ENCODE peak calls at places on chromosomes 13 and 19, in five cellular contexts. One of them, this sample, is unnamed.

GRCh38 chr13:40983269-40983668 is 35.8 kb downstream of the ELF1 start:
- DNase-seq in AG04450: no peak
- DNase-seq in amygdala: no peak
- DNase-seq in activated CD4-positive, alpha-beta T cell treated with anti-CD3 and anti-CD28 coated beads, Interleukin-2, amount 50 U/mL, for 1 hour: no peak
- DNase-seq in heart right ventricle: no peak
- DNase-seq in this sample: no peak

GRCh38 chr19:8221161-8221560 is 12.0 kb downstream of the CERS4 start:
- DNase-seq in amygdala: peak; percentile 62
- DNase-seq in activated CD4-positive, alpha-beta T cell treated with anti-CD3 and anti-CD28 coated beads, Interleukin-2, amount 50 U/mL, for 1 hour: no peak
- DNase-seq in heart right ventricle: no peak
- DNase-seq in AG04450: no peak
- DNase-seq in this sample: no peak

GRCh38 chr13:103283451-103283820 is 217.2 kb upstream of the SLC10A2 start:
- DNase-seq in AG04450: no peak
- DNase-seq in amygdala: no peak
- DNase-seq in activated CD4-positive, alpha-beta T cell treated with anti-CD3 and anti-CD28 coated beads, Interleukin-2, amount 50 U/mL, for 1 hour: no peak
- DNase-seq in heart right ventricle: no peak
- DNase-seq in this sample: no peak

GRCh38 chr19:16210168-16210567 is 12.5 kb downstream of the AP1M1 start:
- DNase-seq in AG04450: no peak
- DNase-seq in activated CD4-positive, alpha-beta T cell treated with anti-CD3 and anti-CD28 coated beads, Interleukin-2, amount 50 U/mL, for 1 hour: no peak
- DNase-seq in amygdala: no peak
- DNase-seq in heart right ventricle: no peak
- DNase-seq in this sample: no peak

GRCh38 chr13:75299913-75300862 is 181.8 kb downstream of the TBC1D4 start:
- DNase-seq in activated CD4-positive, alpha-beta T cell treated with anti-CD3 and anti-CD28 coated beads, Interleukin-2, amount 50 U/mL, for 1 hour: no peak
- DNase-seq in AG04450: no peak
- DNase-seq in heart right ventricle: no peak
- DNase-seq in amygdala: no peak
- DNase-seq in this sample: peak; percentile 26

GRCh38 chr19:45558399-45558878 is 26.2 kb downstream of the OPA3 start:
- DNase-seq in heart right ventricle: no peak
- DNase-seq in amygdala: peak; percentile 53
- DNase-seq in AG04450: no peak
- DNase-seq in activated CD4-positive, alpha-beta T cell treated with anti-CD3 and anti-CD28 coated beads, Interleukin-2, amount 50 U/mL, for 1 hour: peak; percentile 66
- DNase-seq in this sample: no peak

GRCh38 chr19:2476451-2477140 is 669 bp downstream of the GADD45B start:
- DNase-seq in amygdala: peak; percentile 35
- DNase-seq in activated CD4-positive, alpha-beta T cell treated with anti-CD3 and anti-CD28 coated beads, Interleukin-2, amount 50 U/mL, for 1 hour: peak; percentile 58
- DNase-seq in heart right ventricle: peak; percentile 50
- DNase-seq in AG04450: no peak
- DNase-seq in this sample: no peak

GRCh38 chr19:1251503-1252220 is 3.3 kb downstream of the MIDN start:
- DNase-seq in AG04450: no peak
- DNase-seq in heart right ventricle: peak; percentile 84
- DNase-seq in amygdala: peak; percentile 66
- DNase-seq in activated CD4-positive, alpha-beta T cell treated with anti-CD3 and anti-CD28 coated beads, Interleukin-2, amount 50 U/mL, for 1 hour: peak; percentile 60
- DNase-seq in this sample: no peak

GRCh38 chr19:21680026-21680425 is 87.4 kb downstream of the ZNF100 start:
- DNase-seq in amygdala: no peak
- DNase-seq in activated CD4-positive, alpha-beta T cell treated with anti-CD3 and anti-CD28 coated beads, Interleukin-2, amount 50 U/mL, for 1 hour: no peak
- DNase-seq in heart right ventricle: no peak
- DNase-seq in AG04450: no peak
- DNase-seq in this sample: no peak

GRCh38 chr13:25677956-25678355 is 306.2 kb downstream of the ATP8A2 start:
- DNase-seq in heart right ventricle: no peak
- DNase-seq in AG04450: no peak
- DNase-seq in activated CD4-positive, alpha-beta T cell treated with anti-CD3 and anti-CD28 coated beads, Interleukin-2, amount 50 U/mL, for 1 hour: no peak
- DNase-seq in amygdala: no peak
- DNase-seq in this sample: no peak

GRCh38 chr19:40503300-40503699 is 36.5 kb downstream of the SPTBN4 start:
- DNase-seq in activated CD4-positive, alpha-beta T cell treated with anti-CD3 and anti-CD28 coated beads, Interleukin-2, amount 50 U/mL, for 1 hour: no peak
- DNase-seq in AG04450: no peak
- DNase-seq in amygdala: peak; percentile 47
- DNase-seq in heart right ventricle: no peak
- DNase-seq in this sample: no peak

GRCh38 chr19:16017138-16017490 is 59.2 kb upstream of the TPM4 start:
- DNase-seq in amygdala: no peak
- DNase-seq in AG04450: no peak
- DNase-seq in activated CD4-positive, alpha-beta T cell treated with anti-CD3 and anti-CD28 coated beads, Interleukin-2, amount 50 U/mL, for 1 hour: no peak
- DNase-seq in heart right ventricle: no peak
- DNase-seq in this sample: no peak

GRCh38 chr13:71408416-71408815 is 458.6 kb downstream of the DACH1 start:
- DNase-seq in amygdala: no peak
- DNase-seq in AG04450: no peak
- DNase-seq in heart right ventricle: no peak
- DNase-seq in activated CD4-positive, alpha-beta T cell treated with anti-CD3 and anti-CD28 coated beads, Interleukin-2, amount 50 U/mL, for 1 hour: no peak
- DNase-seq in this sample: no peak

GRCh38 chr19:33383722-33384292 is 10.3 kb downstream of the CEBPG start:
- DNase-seq in activated CD4-positive, alpha-beta T cell treated with anti-CD3 and anti-CD28 coated beads, Interleukin-2, amount 50 U/mL, for 1 hour: no peak
- DNase-seq in AG04450: no peak
- DNase-seq in heart right ventricle: no peak
- DNase-seq in amygdala: no peak
- DNase-seq in this sample: no peak

GRCh38 chr19:45363861-45364459 is 6.4 kb downstream of the ERCC2 start:
- DNase-seq in amygdala: no peak
- DNase-seq in heart right ventricle: no peak
- DNase-seq in activated CD4-positive, alpha-beta T cell treated with anti-CD3 and anti-CD28 coated beads, Interleukin-2, amount 50 U/mL, for 1 hour: no peak
- DNase-seq in AG04450: no peak
- DNase-seq in this sample: no peak

GRCh38 chr13:97246596-97246995 is 24.5 kb downstream of the MBNL2 start:
- DNase-seq in AG04450: no peak
- DNase-seq in amygdala: no peak
- DNase-seq in heart right ventricle: no peak
- DNase-seq in activated CD4-positive, alpha-beta T cell treated with anti-CD3 and anti-CD28 coated beads, Interleukin-2, amount 50 U/mL, for 1 hour: no peak
- DNase-seq in this sample: no peak

GRCh38 chr19:51799998-51800848 is 5.3 kb downstream of the FPR3 start:
- DNase-seq in activated CD4-positive, alpha-beta T cell treated with anti-CD3 and anti-CD28 coated beads, Interleukin-2, amount 50 U/mL, for 1 hour: no peak
- DNase-seq in heart right ventricle: peak; percentile 69
- DNase-seq in amygdala: no peak
- DNase-seq in AG04450: no peak
- DNase-seq in this sample: peak; percentile 36

GRCh38 chr13:94987869-94988268 is 275.5 kb upstream of the SOX21 start:
- DNase-seq in activated CD4-positive, alpha-beta T cell treated with anti-CD3 and anti-CD28 coated beads, Interleukin-2, amount 50 U/mL, for 1 hour: no peak
- DNase-seq in AG04450: no peak
- DNase-seq in amygdala: no peak
- DNase-seq in heart right ventricle: no peak
- DNase-seq in this sample: no peak

GRCh38 chr19:41877916-41878905 is 1.1 kb downstream of the CD79A start:
- DNase-seq in activated CD4-positive, alpha-beta T cell treated with anti-CD3 and anti-CD28 coated beads, Interleukin-2, amount 50 U/mL, for 1 hour: no peak
- DNase-seq in amygdala: no peak
- DNase-seq in heart right ventricle: no peak
- DNase-seq in AG04450: no peak
- DNase-seq in this sample: no peak

GRCh38 chr13:30113983-30114491 is 193.3 kb downstream of the KATNAL1 start:
- DNase-seq in amygdala: no peak
- DNase-seq in AG04450: no peak
- DNase-seq in activated CD4-positive, alpha-beta T cell treated with anti-CD3 and anti-CD28 coated beads, Interleukin-2, amount 50 U/mL, for 1 hour: no peak
- DNase-seq in heart right ventricle: no peak
- DNase-seq in this sample: no peak

GRCh38 chr19:17966497-17967257 is at the start of gene KCNN1:
- DNase-seq in activated CD4-positive, alpha-beta T cell treated with anti-CD3 and anti-CD28 coated beads, Interleukin-2, amount 50 U/mL, for 1 hour: no peak
- DNase-seq in heart right ventricle: no peak
- DNase-seq in AG04450: no peak
- DNase-seq in amygdala: peak; percentile 19
- DNase-seq in this sample: no peak

GRCh38 chr19:41395355-41395754 is 1.8 kb downstream of the EXOSC5 start:
- DNase-seq in activated CD4-positive, alpha-beta T cell treated with anti-CD3 and anti-CD28 coated beads, Interleukin-2, amount 50 U/mL, for 1 hour: no peak
- DNase-seq in amygdala: no peak
- DNase-seq in heart right ventricle: no peak
- DNase-seq in AG04450: no peak
- DNase-seq in this sample: no peak

GRCh38 chr13:72062566-72062965 is 195.6 kb upstream of the DACH1 start:
- DNase-seq in activated CD4-positive, alpha-beta T cell treated with anti-CD3 and anti-CD28 coated beads, Interleukin-2, amount 50 U/mL, for 1 hour: no peak
- DNase-seq in heart right ventricle: peak; percentile 9
- DNase-seq in AG04450: no peak
- DNase-seq in amygdala: no peak
- DNase-seq in this sample: no peak

GRCh38 chr13:30466841-30467252 is 1.1 kb upstream of the HMGB1 start:
- DNase-seq in AG04450: no peak
- DNase-seq in amygdala: no peak
- DNase-seq in activated CD4-positive, alpha-beta T cell treated with anti-CD3 and anti-CD28 coated beads, Interleukin-2, amount 50 U/mL, for 1 hour: no peak
- DNase-seq in heart right ventricle: no peak
- DNase-seq in this sample: no peak

GRCh38 chr13:42048625-42049453 is at the start of gene DGKH:
- DNase-seq in AG04450: no peak
- DNase-seq in amygdala: peak; percentile 69
- DNase-seq in heart right ventricle: peak; percentile 87
- DNase-seq in activated CD4-positive, alpha-beta T cell treated with anti-CD3 and anti-CD28 coated beads, Interleukin-2, amount 50 U/mL, for 1 hour: peak; percentile 49
- DNase-seq in this sample: no peak

GRCh38 chr19:42540071-42540553 is 11.8 kb upstream of the CEACAM1 start:
- DNase-seq in heart right ventricle: no peak
- DNase-seq in amygdala: no peak
- DNase-seq in activated CD4-positive, alpha-beta T cell treated with anti-CD3 and anti-CD28 coated beads, Interleukin-2, amount 50 U/mL, for 1 hour: no peak
- DNase-seq in AG04450: no peak
- DNase-seq in this sample: no peak

GRCh38 chr13:51235756-51236564 is 13.8 kb downstream of the FAM124A start:
- DNase-seq in AG04450: no peak
- DNase-seq in amygdala: no peak
- DNase-seq in activated CD4-positive, alpha-beta T cell treated with anti-CD3 and anti-CD28 coated beads, Interleukin-2, amount 50 U/mL, for 1 hour: no peak
- DNase-seq in heart right ventricle: no peak
- DNase-seq in this sample: no peak